ENCODE peak calls at places on chromosomes 13 and 19, in six cellular contexts. W is HEK293T, A is GM12878, U is K562, R is IMR-90, O is HepG2. H is an unnamed sample.

GRCh38 chr19:17125728-17126677 is 50.4 kb downstream of the MYO9B start:
- DNase-seq in A (peak; percentile 79), R (peak; percentile 25), U (no peak), W (no peak), O (no peak), H (no peak)

GRCh38 chr13:85186646-85187045 is 612.6 kb downstream of the SLITRK6 start:
- DNase-seq in R (no peak), W (no peak), O (no peak), U (no peak), A (no peak), H (no peak)

GRCh38 chr19:45769054-45769782 is at the start of gene SIX5:
- DNase-seq in A (peak; percentile 89), O (peak; percentile 95), R (peak; percentile 97), U (peak; percentile 95), W (peak; percentile 96), H (peak; percentile 100)

GRCh38 chr13:44758595-44759221 is 182.6 kb upstream of the TSC22D1 start:
- DNase-seq in R (peak; percentile 98), W (no peak), U (no peak), A (no peak), O (peak; percentile 22), H (no peak)

GRCh38 chr19:16283103-16283469 is 41.5 kb upstream of the KLF2 start:
- DNase-seq in R (no peak), U (no peak), A (no peak), W (no peak), O (no peak), H (no peak)

GRCh38 chr19:31518216-31518615 is 169.0 kb upstream of the TSHZ3 start:
- DNase-seq in U (no peak), O (no peak), A (no peak), R (no peak), W (no peak), H (no peak)

GRCh38 chr13:106986033-106986484 is 418.1 kb upstream of the ARGLU1 start:
- DNase-seq in W (no peak), O (no peak), U (no peak), R (peak; percentile 34), A (no peak), H (no peak)

GRCh38 chr13:100068532-100068931 is 20.4 kb upstream of the PCCA start:
- DNase-seq in A (no peak), R (no peak), O (no peak), U (no peak), W (no peak), H (no peak)

GRCh38 chr19:53112286-53112685 is 9.1 kb upstream of the ZNF160 start:
- DNase-seq in U (no peak), W (no peak), A (no peak), R (peak; percentile 59), O (no peak), H (no peak)

GRCh38 chr19:38654478-38655079 is 7.1 kb downstream of the ACTN4 start:
- DNase-seq in W (no peak), O (no peak), U (no peak), A (no peak), R (peak; percentile 78), H (peak; percentile 62)

GRCh38 chr19:3893509-3894179 is 13.2 kb downstream of the ATCAY start:
- DNase-seq in R (no peak), W (no peak), A (no peak), O (no peak), U (no peak), H (no peak)

GRCh38 chr13:113774177-113775107 is 15.4 kb downstream of the TMEM255B start:
- DNase-seq in R (peak; percentile 19), U (no peak), A (no peak), W (no peak), O (no peak), H (no peak)
- TF ChIP-seq BHLHE40 in R (no peak), U (no peak), A (no peak), W (no peak), O (no peak), H (no peak)

GRCh38 chr19:11268783-11269267 is 6.5 kb upstream of the DOCK6 start:
- DNase-seq in O (peak; percentile 60), U (peak; percentile 43), R (peak; percentile 84), W (no peak), A (no peak), H (peak; percentile 25)
- TF ChIP-seq BHLHE40 in O (no peak), U (no peak), R (no peak), W (no peak), A (no peak), H (no peak)

DNA sequence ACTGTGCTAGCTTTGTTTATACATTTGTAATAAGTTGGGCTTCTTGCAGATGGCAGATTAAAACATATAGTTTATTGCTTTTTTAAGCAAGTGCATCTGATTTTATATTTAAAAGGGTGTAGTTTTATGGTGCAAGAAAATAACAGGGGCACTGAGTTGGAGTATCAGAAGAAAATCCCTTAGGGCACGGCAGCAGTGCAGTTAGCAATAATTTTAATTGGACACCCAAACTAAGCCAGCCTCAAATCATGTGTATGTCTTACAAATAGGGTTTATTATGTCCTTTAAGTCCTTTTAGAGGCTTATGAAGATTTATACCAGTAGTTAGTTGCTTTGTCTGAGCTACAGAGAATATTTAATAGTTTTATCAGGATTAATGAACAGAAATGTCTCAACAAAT is 57.4 kb downstream of the GPC6 start:
- DNase-seq in A (no peak), O (no peak), R (no peak), W (no peak), U (no peak), H (no peak)
- TF ChIP-seq BHLHE40 in A (no peak), O (no peak), R (no peak), W (no peak), U (no peak), H (no peak)

GRCh38 chr13:108662528-108662927 is 33.1 kb downstream of the MYO16 start:
- DNase-seq in R (no peak), W (no peak), U (no peak), O (no peak), A (no peak), H (peak; percentile 9)
- TF ChIP-seq BHLHE40 in R (no peak), W (no peak), U (no peak), O (no peak), A (no peak), H (no peak)

GRCh38 chr13:25046985-25047660 is 48.8 kb upstream of the PABPC3 start:
- DNase-seq in O (no peak), R (peak; percentile 18), U (no peak), A (no peak), W (peak; percentile 46), H (no peak)
- TF ChIP-seq BHLHE40 in O (no peak), R (no peak), U (no peak), A (no peak), W (no peak), H (no peak)

DNA sequence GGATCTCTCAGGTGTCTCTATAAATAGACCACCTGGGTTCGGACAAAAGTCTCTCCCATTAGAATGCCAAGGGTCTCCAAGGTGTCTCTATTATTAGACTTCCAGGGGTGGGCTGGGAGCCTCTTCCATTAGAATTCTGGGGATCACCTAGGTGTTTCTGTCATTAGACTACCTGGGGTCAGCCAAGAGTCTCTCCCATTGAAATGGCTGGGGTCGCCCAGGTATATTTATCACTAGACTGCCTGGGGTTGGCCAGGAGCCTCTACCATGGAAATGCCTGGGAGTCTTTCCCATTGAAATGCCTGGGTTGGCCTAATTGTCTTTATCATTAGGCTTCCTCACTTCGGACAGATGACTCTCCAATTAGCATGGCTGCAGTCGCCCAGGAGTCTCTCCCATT is 1565.5 kb downstream of the UQCRFS1 start:
- DNase-seq in R (no peak), U (no peak), O (no peak), W (no peak), A (no peak), H (no peak)
- TF ChIP-seq BHLHE40 in R (no peak), U (no peak), O (no peak), W (no peak), A (no peak), H (no peak)

H was measured in A549.